ENCODE peak calls at places on chromosomes 12 and 14, in nine cellular contexts. B is small intestine; G is astrocyte of the spinal cord; M is K562; R is colonic mucosa; D is HEK293T; P is central memory CD8-positive, alpha-beta T cell; N is activated naive CD8-positive, alpha-beta T cell treated with anti-CD3 and anti-CD28 coated beads, Interleukin-2, amount 50 U/mL, for 24 hours; Q is stimulated activated CD4-positive, alpha-beta T cell treated with anti-CD3 and anti-CD28 coated beads, TNF-alpha, amount 100 ng/mL, for 24 hours. H is an unnamed sample.
A peak's percentile ranks its signal among the peaks of the same experiment; 100 is the strongest.

GRCh38 chr12:39467432-39467870 is 24.5 kb upstream of the KIF21A start:
- DNase-seq in B (peak; percentile 16), G (peak; percentile 31), M (no peak), R (no peak), D (no peak), P (no peak), N (no peak), Q (no peak), H (peak; percentile 17)

GRCh38 chr12:111369496-111370220 is 763 bp upstream of the PHETA1 start:
- DNase-seq in B (no peak), G (no peak), M (no peak), R (no peak), D (no peak), P (no peak), N (no peak), Q (no peak), H (no peak)

GRCh38 chr14:38158468-38158867 is 49.2 kb upstream of the SSTR1 start:
- DNase-seq in B (no peak), G (no peak), M (no peak), R (no peak), D (no peak), P (no peak), N (no peak), Q (no peak), H (no peak)

GRCh38 chr12:104420868-104421267 is 35.9 kb upstream of the CHST11 start:
- DNase-seq in B (no peak), G (no peak), M (no peak), R (no peak), D (no peak), P (no peak), N (no peak), Q (no peak), H (no peak)

GRCh38 chr12:2267624-2268477 is 215.1 kb downstream of the CACNA1C start:
- DNase-seq in B (no peak), G (peak; percentile 26), M (no peak), R (no peak), D (no peak), P (no peak), N (no peak), Q (no peak), H (no peak)

GRCh38 chr12:31880340-31880739 is 78.9 kb upstream of the RESF1 start:
- DNase-seq in B (no peak), G (no peak), M (no peak), R (no peak), D (no peak), P (no peak), N (no peak), Q (no peak), H (no peak)

GRCh38 chr12:111404362-111405148 is 1.2 kb upstream of the SH2B3 start:
- DNase-seq in B (peak; percentile 19), G (no peak), M (peak; percentile 85), R (peak; percentile 59), D (no peak), P (no peak), N (peak; percentile 88), Q (peak; percentile 54), H (peak; percentile 89)

GRCh38 chr14:38197001-38197760 is 10.5 kb upstream of the SSTR1 start:
- DNase-seq in B (no peak), G (peak; percentile 22), M (no peak), R (no peak), D (no peak), P (no peak), N (no peak), Q (no peak), H (peak; percentile 39)

GRCh38 chr12:17503742-17504141 is 586.3 kb downstream of the RERGL start:
- DNase-seq in B (no peak), G (no peak), M (no peak), R (no peak), D (no peak), P (no peak), N (no peak), Q (no peak), H (no peak)

GRCh38 chr14:90398315-90398811 is 1.5 kb downstream of the CALM1 start:
- DNase-seq in B (peak; percentile 62), G (peak; percentile 26), M (no peak), R (peak; percentile 58), D (peak; percentile 43), P (peak; percentile 49), N (peak; percentile 57), Q (peak; percentile 13), H (peak; percentile 51)

GRCh38 chr12:115611477-115611876 is 666.0 kb downstream of the MED13L start:
- DNase-seq in B (peak; percentile 28), G (no peak), M (no peak), R (no peak), D (no peak), P (no peak), N (no peak), Q (no peak), H (no peak)

GRCh38 chr14:95388699-95389098 is 69.0 kb upstream of the CLMN start:
- DNase-seq in B (no peak), G (no peak), M (no peak), R (no peak), D (no peak), P (no peak), N (no peak), Q (no peak), H (no peak)

GRCh38 chr12:53737951-53738833 is 10.9 kb upstream of the CALCOCO1 start:
- DNase-seq in B (peak; percentile 40), G (no peak), M (peak; percentile 70), R (peak; percentile 40), D (no peak), P (no peak), N (peak; percentile 43), Q (no peak), H (no peak)

GRCh38 chr14:100049220-100049619 is 16.0 kb upstream of the EVL start:
- DNase-seq in B (no peak), G (peak; percentile 59), M (no peak), R (no peak), D (no peak), P (no peak), N (no peak), Q (no peak), H (no peak)

GRCh38 chr12:124506145-124506831 is 61.1 kb downstream of the NCOR2 start:
- DNase-seq in B (peak; percentile 27), G (peak; percentile 86), M (peak; percentile 38), R (peak; percentile 74), D (no peak), P (no peak), N (no peak), Q (no peak), H (no peak)

GRCh38 chr14:22646570-22647254 is 2.6 kb upstream of the OR6J1 start:
- DNase-seq in B (no peak), G (peak; percentile 84), M (no peak), R (no peak), D (no peak), P (no peak), N (no peak), Q (no peak), H (peak; percentile 44)

GRCh38 chr12:115761784-115762183 is 515.7 kb downstream of the MED13L start:
- DNase-seq in B (no peak), G (no peak), M (no peak), R (no peak), D (no peak), P (no peak), N (no peak), Q (no peak), H (no peak)

GRCh38 chr12:116406529-116406928 is 129.0 kb upstream of the MED13L start:
- DNase-seq in B (peak; percentile 13), G (no peak), M (no peak), R (peak; percentile 77), D (peak; percentile 85), P (no peak), N (no peak), Q (no peak), H (no peak)

GRCh38 chr12:64042901-64043300 is 179.2 kb downstream of the KICS2 start:
- DNase-seq in B (no peak), G (peak; percentile 55), M (no peak), R (no peak), D (no peak), P (no peak), N (no peak), Q (no peak), H (no peak)

GRCh38 chr12:114913871-114914801 is 230.2 kb upstream of the TBX3 start:
- DNase-seq in B (peak; percentile 75), G (peak; percentile 70), M (no peak), R (no peak), D (peak; percentile 76), P (no peak), N (no peak), Q (no peak), H (no peak)

GRCh38 chr12:87975879-87976278 is 53.3 kb downstream of the C12orf50 start:
- DNase-seq in B (no peak), G (no peak), M (no peak), R (no peak), D (no peak), P (no peak), N (no peak), Q (no peak), H (no peak)

GRCh38 chr12:15122349-15122748 is 98.9 kb downstream of the RERG start:
- DNase-seq in B (no peak), G (no peak), M (no peak), R (no peak), D (no peak), P (no peak), N (no peak), Q (no peak), H (no peak)

GRCh38 chr12:132360906-132361777 is 31.8 kb upstream of the GALNT9 start:
- DNase-seq in B (no peak), G (no peak), M (no peak), R (no peak), D (no peak), P (no peak), N (no peak), Q (no peak), H (no peak)

GRCh38 chr14:31559939-31560338 is 1.3 kb upstream of the NUBPL start:
- DNase-seq in B (no peak), G (no peak), M (no peak), R (no peak), D (no peak), P (no peak), N (peak; percentile 2), Q (no peak), H (no peak)

GRCh38 chr14:75274899-75275569 is 3.6 kb upstream of the FOS start:
- DNase-seq in B (peak; percentile 51), G (peak; percentile 66), M (no peak), R (peak; percentile 63), D (no peak), P (peak; percentile 41), N (peak; percentile 31), Q (no peak), H (no peak)

GRCh38 chr12:108838194-108839010 is 19.0 kb downstream of the SSH1 start:
- DNase-seq in B (peak; percentile 59), G (peak; percentile 100), M (peak; percentile 68), R (peak; percentile 53), D (peak; percentile 32), P (peak; percentile 44), N (peak; percentile 81), Q (peak; percentile 37), H (peak; percentile 99)

GRCh38 chr12:131242741-131243496 is 289.2 kb downstream of the ADGRD1 start:
- DNase-seq in B (peak; percentile 25), G (no peak), M (peak; percentile 89), R (no peak), D (peak; percentile 67), P (no peak), N (no peak), Q (no peak), H (peak; percentile 60)

GRCh38 chr12:56321027-56321426 is 5.2 kb upstream of the CNPY2 start:
- DNase-seq in B (no peak), G (no peak), M (no peak), R (no peak), D (no peak), P (no peak), N (no peak), Q (no peak), H (peak; percentile 66)

GRCh38 chr14:86540636-86541247 is 1010.8 kb downstream of the FLRT2 start:
- DNase-seq in B (no peak), G (no peak), M (no peak), R (no peak), D (no peak), P (no peak), N (no peak), Q (no peak), H (no peak)

H was measured in RKO.